ENCODE peak calls at places on chromosomes 3 and 15, in eight cellular contexts. V, K, T, D, J, B, P and E are unnamed samples.

GRCh38 chr3:136787226-136787793 is 31.6 kb upstream of the SLC35G2 start:
- DNase-seq in V (peak), K (peak), T (no peak), D (no peak), J (peak), B (peak), P (peak), E (no peak)

GRCh38 chr3:99114565-99115291 is 213.2 kb upstream of the DCBLD2 start:
- DNase-seq in V (no peak), K (peak), T (no peak), D (peak), J (peak), B (peak), P (no peak), E (no peak)

GRCh38 chr15:60212536-60212935 is 185.2 kb downstream of the ANXA2 start:
- DNase-seq in V (no peak), K (peak), T (no peak), D (peak), J (peak), B (peak), P (no peak), E (peak)

GRCh38 chr15:80026754-80027153 is 32.7 kb upstream of the ZFAND6 start:
- DNase-seq in V (no peak), K (no peak), T (no peak), D (no peak), J (no peak), B (no peak), P (no peak), E (no peak)

GRCh38 chr3:114147281-114147680 is 31.6 kb downstream of the DRD3 start:
- DNase-seq in V (no peak), K (no peak), T (no peak), D (no peak), J (no peak), B (no peak), P (no peak), E (no peak)

GRCh38 chr3:185422677-185423076 is 59.7 kb downstream of the MAP3K13 start:
- DNase-seq in V (no peak), K (no peak), T (no peak), D (no peak), J (no peak), B (no peak), P (no peak), E (no peak)

GRCh38 chr15:77421370-77421700 is 647 bp downstream of the HMG20A start:
- DNase-seq in V (no peak), K (peak), T (no peak), D (peak), J (peak), B (peak), P (no peak), E (no peak)

GRCh38 chr3:51720292-51721061 is 13.6 kb downstream of the GRM2 start:
- DNase-seq in V (no peak), K (no peak), T (no peak), D (no peak), J (no peak), B (no peak), P (no peak), E (no peak)

GRCh38 chr3:355622-356021 is 159.1 kb downstream of the CHL1 start:
- DNase-seq in V (no peak), K (peak), T (no peak), D (peak), J (no peak), B (no peak), P (no peak), E (peak)

GRCh38 chr3:71045917-71046282 is 537.6 kb downstream of the FOXP1 start:
- DNase-seq in V (no peak), K (no peak), T (no peak), D (no peak), J (no peak), B (no peak), P (no peak), E (no peak)

GRCh38 chr3:194280777-194281176 is 70.4 kb downstream of the CPN2 start:
- DNase-seq in V (no peak), K (no peak), T (no peak), D (no peak), J (no peak), B (no peak), P (no peak), E (no peak)